ENCODE peak calls at places on chromosomes 6 and 20, in eight cellular contexts. D, K, B, O, Y, N, T and R are unnamed samples. For H3K9me2, the result is how much of the 10 kb centered on the place peaks cover.

GRCh38 chr6:108492131-108492766 is 68.5 kb upstream of the FOXO3 start:
- DNase-seq in D (peak), K (peak), B (peak), O (peak), Y (peak), N (peak), T (peak), R (peak)

GRCh38 chr6:41427642-41428401 is 92.4 kb downstream of the NCR2 start:
- DNase-seq in D (peak), K (peak), B (no peak), O (peak), Y (no peak), N (peak), T (no peak), R (peak)

GRCh38 chr20:50196896-50197295 is 6.3 kb downstream of the CEBPB start:
- DNase-seq in D (no peak), K (no peak), B (no peak), O (no peak), Y (no peak), N (no peak), T (no peak), R (no peak)

GRCh38 chr6:25054469-25054868 is 118.7 kb upstream of the RIPOR2 start:
- DNase-seq in D (peak), K (no peak), B (no peak), O (no peak), Y (no peak), N (no peak), T (no peak), R (no peak)

GRCh38 chr6:143111443-143111842 is 50.8 kb downstream of the AIG1 start:
- DNase-seq in D (no peak), K (no peak), B (no peak), O (no peak), Y (no peak), N (no peak), T (no peak), R (no peak)

GRCh38 chr20:13220194-13220856 is 749 bp upstream of the ISM1 start:
- DNase-seq in D (peak), K (peak), B (no peak), O (peak), Y (no peak), N (peak), T (no peak), R (peak)

GRCh38 chr6:38131527-38131965 is 312.0 kb downstream of the ZFAND3 start:
- DNase-seq in D (peak), K (no peak), B (no peak), O (no peak), Y (no peak), N (no peak), T (no peak), R (no peak)

GRCh38 chr6:151882206-151882605 is 74.7 kb downstream of the ESR1 start:
- DNase-seq in D (no peak), K (no peak), B (no peak), O (no peak), Y (no peak), N (no peak), T (no peak), R (no peak)

GRCh38 chr6:6758915-6759654 is 170.6 kb downstream of the LY86 start:
- DNase-seq in D (peak), K (peak), B (peak), O (no peak), Y (peak), N (peak), T (peak), R (peak)

GRCh38 chr6:37122861-37123260 is 47.1 kb upstream of the PIM1 start:
- DNase-seq in D (no peak), K (no peak), B (no peak), O (no peak), Y (no peak), N (no peak), T (no peak), R (no peak)

GRCh38 chr6:135935951-135936601 is 84.6 kb downstream of the PDE7B start:
- DNase-seq in D (peak), K (no peak), B (no peak), O (no peak), Y (no peak), N (no peak), T (no peak), R (no peak)

GRCh38 chr20:37288091-37288490 is 1.4 kb upstream of the MANBAL start:
- DNase-seq in D (no peak), K (no peak), B (no peak), O (no peak), Y (no peak), N (no peak), T (no peak), R (no peak)

GRCh38 chr6:157033428-157034140 is 256.4 kb downstream of the ARID1B start:
- DNase-seq in D (peak), K (no peak), B (no peak), O (no peak), Y (no peak), N (no peak), T (no peak), R (no peak)

GRCh38 chr6:157822221-157823000 is 635 bp upstream of the SNX9 start:
- DNase-seq in D (peak), K (peak), B (no peak), O (no peak), Y (no peak), N (no peak), T (no peak), R (no peak)

GRCh38 chr20:30168025-30168799 is 1089.3 kb upstream of the DEFB115 start:
- DNase-seq in D (peak), K (peak), B (no peak), O (no peak), Y (no peak), N (no peak), T (no peak), R (peak)

GRCh38 chr6:46410330-46410953 is 80.8 kb downstream of the RCAN2 start:
- DNase-seq in D (peak), K (peak), B (peak), O (peak), Y (peak), N (peak), T (peak), R (peak)

GRCh38 chr6:112180095-112180820 is 74.1 kb downstream of the LAMA4 start:
- DNase-seq in D (peak), K (peak), B (peak), O (peak), Y (peak), N (peak), T (peak), R (peak)

GRCh38 chr6:110283657-110284056 is 74.5 kb downstream of the METTL24 start:
- DNase-seq in D (no peak), K (no peak), B (no peak), O (no peak), Y (no peak), N (no peak), T (no peak), R (no peak)

GRCh38 chr6:4349323-4349722 is 213.9 kb upstream of the ECI2 start:
- DNase-seq in D (no peak), K (no peak), B (no peak), O (no peak), Y (no peak), N (no peak), T (no peak), R (no peak)

GRCh38 chr6:152984387-152984872 is 1.6 kb upstream of the FBXO5 start:
- DNase-seq in D (peak), K (no peak), B (no peak), O (no peak), Y (peak), N (no peak), T (no peak), R (no peak)

GRCh38 chr6:26401987-26402658 is at the start of gene BTN3A1:
- DNase-seq in D (peak), K (peak), B (peak), O (peak), Y (peak), N (peak), T (peak), R (peak)

GRCh38 chr6:29968130-29968529 is 25.8 kb downstream of the HLA-A start:
- DNase-seq in D (peak), K (peak), B (peak), O (peak), Y (no peak), N (no peak), T (no peak), R (no peak)

GRCh38 chr6:107642348-107643347 is 152.7 kb downstream of the SOBP start:
- DNase-seq in D (no peak), K (no peak), B (no peak), O (no peak), Y (peak), N (no peak), T (no peak), R (no peak)

GRCh38 chr20:13868331-13868730 is 83.5 kb downstream of the NDUFAF5 start:
- DNase-seq in D (peak), K (no peak), B (no peak), O (no peak), Y (no peak), N (no peak), T (no peak), R (no peak)

GRCh38 chr6:3281669-3282460 is 23.1 kb downstream of the PSMG4 start:
- DNase-seq in D (peak), K (peak), B (no peak), O (peak), Y (no peak), N (no peak), T (no peak), R (no peak)

GRCh38 chr6:137536104-137536773 is 42.0 kb upstream of the OLIG3 start:
- DNase-seq in D (no peak), K (no peak), B (no peak), O (no peak), Y (no peak), N (no peak), T (no peak), R (no peak)

GRCh38 chr20:37745553-37745952 is 51.7 kb downstream of the CTNNBL1 start:
- DNase-seq in D (no peak), K (peak), B (no peak), O (no peak), Y (peak), N (no peak), T (no peak), R (no peak)

GRCh38 chr20:19823971-19824370 is 65.9 kb downstream of the RIN2 start:
- DNase-seq in D (no peak), K (peak), B (no peak), O (no peak), Y (no peak), N (no peak), T (no peak), R (no peak)

GRCh38 chr6:15577550-15578171 is 85.2 kb downstream of the DTNBP1 start:
- DNase-seq in D (no peak), K (no peak), B (no peak), O (no peak), Y (no peak), N (no peak), T (no peak), R (no peak)

GRCh38 chr20:45935416-45936046 is 1.0 kb downstream of the PCIF1 start:
- DNase-seq in D (peak), K (no peak), B (no peak), O (no peak), Y (no peak), N (no peak), T (no peak), R (peak)

GRCh38 chr20:32534661-32535240 is 50.4 kb downstream of the NOL4L start:
- DNase-seq in D (no peak), K (peak), B (no peak), O (no peak), Y (peak), N (no peak), T (no peak), R (no peak)

GRCh38 chr6:83055366-83055964 is 10.2 kb downstream of the UBE3D start:
- DNase-seq in D (peak), K (peak), B (peak), O (peak), Y (peak), N (peak), T (peak), R (peak)

GRCh38 chr6:55734256-55734655 is 141.1 kb downstream of the BMP5 start:
- DNase-seq in D (no peak), K (no peak), B (no peak), O (peak), Y (no peak), N (no peak), T (no peak), R (no peak)

GRCh38 chr6:16947461-16948159 is 154.2 kb upstream of the STMND1 start:
- DNase-seq in D (peak), K (peak), B (peak), O (peak), Y (no peak), N (peak), T (no peak), R (no peak)

GRCh38 chr6:2884817-2885216 is 18.3 kb downstream of the SERPINB9 start:
- DNase-seq in D (no peak), K (no peak), B (no peak), O (no peak), Y (no peak), N (no peak), T (no peak), R (no peak)

GRCh38 chr6:36463686-36464085 is 20.9 kb downstream of the KCTD20 start:
- DNase-seq in D (peak), K (no peak), B (no peak), O (no peak), Y (no peak), N (no peak), T (no peak), R (no peak)

GRCh38 chr20:31816221-31816620 is 2.9 kb upstream of the MYLK2 start:
- DNase-seq in D (no peak), K (no peak), B (no peak), O (no peak), Y (no peak), N (no peak), T (no peak), R (no peak)

DNA sequence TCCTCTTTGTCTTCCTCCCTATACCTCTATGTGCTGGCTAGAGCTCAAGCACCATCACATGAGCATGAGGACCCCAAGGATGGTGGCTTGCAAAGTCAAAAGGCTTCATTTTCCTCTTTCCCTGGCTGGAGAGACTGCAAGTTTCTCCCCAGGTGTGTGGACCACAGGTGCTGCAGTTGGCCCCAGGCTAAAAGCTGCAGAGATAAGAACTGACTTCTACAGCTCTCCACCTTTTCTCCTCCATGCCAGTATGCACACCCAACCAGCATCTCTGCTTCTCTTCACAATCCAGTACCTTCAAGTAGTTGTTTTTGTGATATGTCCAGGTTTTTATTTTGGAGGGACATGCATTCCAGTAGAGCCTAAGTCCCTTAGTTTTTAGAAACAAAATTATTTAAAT is 29.1 kb downstream of the PRKN start:
- DNase-seq in D (no peak), K (no peak), B (no peak), O (no peak), Y (no peak), N (no peak), T (no peak), R (no peak)
- H3K9me2 ChIP-seq in D (under half), K (under half), B (under half), O (under half), Y (under half), N (under half), T (under half), R (under half)

GRCh38 chr6:68296126-68296525 is 339.0 kb upstream of the ADGRB3 start:
- DNase-seq in D (no peak), K (no peak), B (no peak), O (no peak), Y (no peak), N (no peak), T (no peak), R (no peak)
- H3K9me2 ChIP-seq in D (under half), K (under half), B (under half), O (under half), Y (under half), N (under half), T (under half), R (under half)

GRCh38 chr6:34912715-34913464 is 23.8 kb downstream of the ANKS1A start:
- DNase-seq in D (peak), K (no peak), B (no peak), O (no peak), Y (peak), N (no peak), T (peak), R (no peak)
- H3K9me2 ChIP-seq in D (under half), K (under half), B (under half), O (under half), Y (under half), N (under half), T (under half), R (under half)

DNA sequence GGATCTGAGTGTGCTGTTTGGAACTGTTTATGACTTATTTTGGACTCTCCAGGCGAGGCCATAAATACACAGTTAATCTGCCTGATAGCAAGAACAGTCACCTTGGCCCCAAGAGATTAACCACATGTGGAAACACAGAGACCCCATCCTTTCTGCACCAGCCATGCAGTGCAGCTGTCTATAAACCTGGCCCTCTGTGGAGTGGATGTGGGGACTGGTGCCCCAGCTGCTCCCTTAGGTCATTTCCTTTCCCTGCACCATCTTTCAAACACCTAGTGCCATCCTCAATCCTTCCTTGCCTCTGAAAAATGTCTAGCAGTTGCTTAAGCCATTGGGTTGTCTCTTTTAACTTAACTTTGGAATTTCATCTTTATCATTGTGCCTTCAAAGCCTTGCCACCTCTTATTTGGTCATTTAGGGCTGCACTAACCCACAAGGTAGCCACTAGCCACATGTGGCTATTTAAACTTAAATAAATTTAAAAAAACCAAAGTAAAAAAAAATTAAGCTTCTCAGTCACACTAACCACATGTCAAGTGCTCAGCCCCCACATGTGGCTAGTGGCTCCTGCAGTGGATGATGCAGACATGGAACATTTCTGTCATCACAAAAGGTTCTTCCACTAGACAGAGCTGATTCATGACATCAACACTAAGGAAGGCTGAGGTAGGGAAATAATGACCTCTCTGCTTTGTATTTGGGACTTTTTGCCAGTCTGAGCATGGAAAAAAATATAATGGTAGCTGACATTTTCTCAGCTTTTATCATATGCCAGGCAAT is 172.8 kb upstream of the FERMT1 start:
- DNase-seq in D (no peak), K (no peak), B (no peak), O (no peak), Y (no peak), N (no peak), T (no peak), R (no peak)
- H3K9me2 ChIP-seq in D (under half), K (under half), B (under half), O (under half), Y (under half), N (under half), T (under half), R (under half)

GRCh38 chr6:99813565-99813964 is 180.5 kb downstream of the MCHR2 start:
- DNase-seq in D (no peak), K (no peak), B (no peak), O (no peak), Y (no peak), N (no peak), T (no peak), R (no peak)
- H3K9me2 ChIP-seq in D (under half), K (under half), B (under half), O (under half), Y (under half), N (under half), T (under half), R (under half)

GRCh38 chr6:160793652-160794051 is 91.6 kb downstream of the PLG start:
- DNase-seq in D (no peak), K (no peak), B (no peak), O (no peak), Y (no peak), N (no peak), T (no peak), R (no peak)
- H3K9me2 ChIP-seq in D (under half), K (under half), B (under half), O (under half), Y (under half), N (under half), T (under half), R (under half)